ENCODE peak calls at places on chromosomes 13 and 19, in seven cellular contexts. One of them, this sample, is unnamed.

GRCh38 chr13:94305463-94305862 is 174.0 kb downstream of the DCT start:
- DNase-seq in GM12892: no peak
- DNase-seq in HepG2: no peak
- DNase-seq in SK-N-SH: no peak
- DNase-seq in H1: no peak
- DNase-seq in K562: no peak
- DNase-seq in GM12878: no peak
- DNase-seq in this sample: no peak

GRCh38 chr19:17079710-17080440 is 4.3 kb downstream of the MYO9B start:
- DNase-seq in GM12892: peak
- DNase-seq in HepG2: peak
- DNase-seq in SK-N-SH: peak
- DNase-seq in H1: no peak
- DNase-seq in K562: no peak
- DNase-seq in GM12878: peak
- DNase-seq in this sample: peak

GRCh38 chr19:18915639-18916038 is 3.5 kb downstream of the COPE start:
- DNase-seq in GM12892: no peak
- DNase-seq in HepG2: peak
- DNase-seq in SK-N-SH: peak
- DNase-seq in H1: peak
- DNase-seq in K562: no peak
- DNase-seq in GM12878: no peak
- DNase-seq in this sample: no peak

GRCh38 chr13:77528834-77529500 is 6.5 kb upstream of the SCEL start:
- DNase-seq in GM12892: no peak
- DNase-seq in HepG2: no peak
- DNase-seq in SK-N-SH: no peak
- DNase-seq in H1: no peak
- DNase-seq in K562: no peak
- DNase-seq in GM12878: no peak
- DNase-seq in this sample: no peak

GRCh38 chr19:41882568-41883462 is at the start of gene ARHGEF1:
- DNase-seq in GM12892: peak
- DNase-seq in HepG2: no peak
- DNase-seq in SK-N-SH: peak
- DNase-seq in H1: peak
- DNase-seq in K562: peak
- DNase-seq in GM12878: no peak
- DNase-seq in this sample: no peak

GRCh38 chr19:11657307-11657706 is 60.0 kb downstream of the ZNF627 start:
- DNase-seq in GM12892: no peak
- DNase-seq in HepG2: peak
- DNase-seq in SK-N-SH: no peak
- DNase-seq in H1: no peak
- DNase-seq in K562: no peak
- DNase-seq in GM12878: no peak
- DNase-seq in this sample: no peak

GRCh38 chr13:53276265-53276664 is 247.7 kb downstream of the OLFM4 start:
- DNase-seq in GM12892: no peak
- DNase-seq in HepG2: no peak
- DNase-seq in SK-N-SH: no peak
- DNase-seq in H1: no peak
- DNase-seq in K562: no peak
- DNase-seq in GM12878: no peak
- DNase-seq in this sample: no peak

GRCh38 chr19:18507727-18508440 is 14.0 kb downstream of the ELL start:
- DNase-seq in GM12892: no peak
- DNase-seq in HepG2: peak
- DNase-seq in SK-N-SH: no peak
- DNase-seq in H1: no peak
- DNase-seq in K562: no peak
- DNase-seq in GM12878: no peak
- DNase-seq in this sample: no peak

GRCh38 chr13:46531953-46532352 is 21.0 kb upstream of the LRCH1 start:
- DNase-seq in GM12892: no peak
- DNase-seq in HepG2: no peak
- DNase-seq in SK-N-SH: no peak
- DNase-seq in H1: no peak
- DNase-seq in K562: no peak
- DNase-seq in GM12878: no peak
- DNase-seq in this sample: no peak

GRCh38 chr13:32731576-32731975 is 145.3 kb downstream of the PDS5B start:
- DNase-seq in GM12892: no peak
- DNase-seq in HepG2: no peak
- DNase-seq in SK-N-SH: no peak
- DNase-seq in H1: no peak
- DNase-seq in K562: no peak
- DNase-seq in GM12878: no peak
- DNase-seq in this sample: no peak

GRCh38 chr13:99265823-99266426 is 7.7 kb upstream of the GPR18 start:
- DNase-seq in GM12892: no peak
- DNase-seq in HepG2: peak
- DNase-seq in SK-N-SH: peak
- DNase-seq in H1: no peak
- DNase-seq in K562: peak
- DNase-seq in GM12878: no peak
- DNase-seq in this sample: no peak

GRCh38 chr19:49413348-49413747 is 9.9 kb downstream of the PTH2 start:
- DNase-seq in GM12892: no peak
- DNase-seq in HepG2: no peak
- DNase-seq in SK-N-SH: peak
- DNase-seq in H1: no peak
- DNase-seq in K562: no peak
- DNase-seq in GM12878: no peak
- DNase-seq in this sample: no peak

GRCh38 chr13:41608111-41608510 is 150.8 kb downstream of the RGCC start:
- DNase-seq in GM12892: no peak
- DNase-seq in HepG2: no peak
- DNase-seq in SK-N-SH: peak
- DNase-seq in H1: no peak
- DNase-seq in K562: no peak
- DNase-seq in GM12878: no peak
- DNase-seq in this sample: no peak

GRCh38 chr13:107743983-107744382 is 471.4 kb downstream of the LIG4 start:
- DNase-seq in GM12892: no peak
- DNase-seq in HepG2: no peak
- DNase-seq in SK-N-SH: no peak
- DNase-seq in H1: no peak
- DNase-seq in K562: no peak
- DNase-seq in GM12878: no peak
- DNase-seq in this sample: no peak

GRCh38 chr13:96821381-96821780 is 172.9 kb downstream of the OXGR1 start:
- DNase-seq in GM12892: no peak
- DNase-seq in HepG2: no peak
- DNase-seq in SK-N-SH: no peak
- DNase-seq in H1: no peak
- DNase-seq in K562: no peak
- DNase-seq in GM12878: no peak
- DNase-seq in this sample: no peak

GRCh38 chr13:76027131-76027530 is 391.0 kb downstream of the LMO7 start:
- DNase-seq in GM12892: no peak
- DNase-seq in HepG2: no peak
- DNase-seq in SK-N-SH: no peak
- DNase-seq in H1: no peak
- DNase-seq in K562: no peak
- DNase-seq in GM12878: no peak
- DNase-seq in this sample: no peak

GRCh38 chr19:10126213-10126639 is 6.5 kb upstream of the EIF3G start:
- DNase-seq in GM12892: no peak
- DNase-seq in HepG2: no peak
- DNase-seq in SK-N-SH: no peak
- DNase-seq in H1: no peak
- DNase-seq in K562: no peak
- DNase-seq in GM12878: no peak
- DNase-seq in this sample: no peak

GRCh38 chr19:56597696-56598095 is 2.6 kb downstream of the ZNF71 start:
- DNase-seq in GM12892: no peak
- DNase-seq in HepG2: no peak
- DNase-seq in SK-N-SH: no peak
- DNase-seq in H1: no peak
- DNase-seq in K562: no peak
- DNase-seq in GM12878: no peak
- DNase-seq in this sample: no peak

GRCh38 chr13:20301391-20302071 is 69.4 kb upstream of the GJB6 start:
- DNase-seq in GM12892: no peak
- DNase-seq in HepG2: no peak
- DNase-seq in SK-N-SH: no peak
- DNase-seq in H1: peak
- DNase-seq in K562: no peak
- DNase-seq in GM12878: no peak
- DNase-seq in this sample: no peak
- TF ChIP-seq TAF1 in GM12892: no peak
- TF ChIP-seq TAF1 in HepG2: no peak
- TF ChIP-seq TAF1 in SK-N-SH: no peak
- TF ChIP-seq TAF1 in H1: peak
- TF ChIP-seq TAF1 in K562: no peak
- TF ChIP-seq TAF1 in GM12878: no peak
- TF ChIP-seq TAF1 in this sample: no peak

DNA sequence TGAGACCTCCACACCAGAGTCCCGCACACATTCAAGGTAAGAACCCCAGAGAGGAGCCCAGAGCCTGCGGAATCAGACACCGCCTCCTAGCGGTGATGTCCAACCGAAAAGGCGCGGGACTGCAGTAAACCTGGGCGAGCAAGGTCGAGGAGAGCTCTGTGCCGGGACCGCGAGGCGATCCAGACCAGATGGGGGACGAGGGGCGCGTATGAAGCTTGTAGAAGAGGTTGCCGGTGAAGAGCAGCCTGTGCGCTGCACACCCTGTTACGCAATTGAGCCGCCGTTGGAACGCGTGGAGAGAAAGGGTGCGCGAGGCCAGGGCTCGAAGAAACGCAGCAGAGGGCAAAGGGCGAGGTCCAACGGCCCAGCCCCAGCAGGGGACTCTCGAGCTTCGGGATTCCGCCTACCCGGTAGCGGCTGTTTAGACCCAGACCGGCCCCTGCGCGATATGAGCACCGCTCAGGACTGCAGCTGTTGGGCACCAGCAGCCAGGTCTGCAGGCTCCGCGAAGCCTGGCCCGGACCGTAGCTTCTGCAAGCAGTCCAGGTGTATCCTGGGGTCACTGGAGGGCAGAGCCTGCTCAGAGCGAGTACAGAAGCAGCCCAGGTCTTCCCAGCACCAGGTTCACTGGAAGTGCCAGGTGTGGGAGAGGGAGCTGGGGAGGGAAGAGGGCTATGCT is 65.9 kb upstream of the ZNF599 start:
- DNase-seq in GM12892: no peak
- DNase-seq in HepG2: peak
- DNase-seq in SK-N-SH: no peak
- DNase-seq in H1: peak
- DNase-seq in K562: no peak
- DNase-seq in GM12878: no peak
- DNase-seq in this sample: no peak
- TF ChIP-seq TAF1 in GM12892: no peak
- TF ChIP-seq TAF1 in HepG2: no peak
- TF ChIP-seq TAF1 in SK-N-SH: no peak
- TF ChIP-seq TAF1 in H1: no peak
- TF ChIP-seq TAF1 in K562: no peak
- TF ChIP-seq TAF1 in GM12878: no peak
- TF ChIP-seq TAF1 in this sample: no peak

GRCh38 chr13:36431204-36432105 is 840 bp upstream of the CCNA1 start:
- DNase-seq in GM12892: peak
- DNase-seq in HepG2: no peak
- DNase-seq in SK-N-SH: no peak
- DNase-seq in H1: no peak
- DNase-seq in K562: no peak
- DNase-seq in GM12878: no peak
- DNase-seq in this sample: no peak
- TF ChIP-seq TAF1 in GM12892: no peak
- TF ChIP-seq TAF1 in HepG2: no peak
- TF ChIP-seq TAF1 in SK-N-SH: no peak
- TF ChIP-seq TAF1 in H1: no peak
- TF ChIP-seq TAF1 in K562: no peak
- TF ChIP-seq TAF1 in GM12878: no peak
- TF ChIP-seq TAF1 in this sample: no peak

DNA sequence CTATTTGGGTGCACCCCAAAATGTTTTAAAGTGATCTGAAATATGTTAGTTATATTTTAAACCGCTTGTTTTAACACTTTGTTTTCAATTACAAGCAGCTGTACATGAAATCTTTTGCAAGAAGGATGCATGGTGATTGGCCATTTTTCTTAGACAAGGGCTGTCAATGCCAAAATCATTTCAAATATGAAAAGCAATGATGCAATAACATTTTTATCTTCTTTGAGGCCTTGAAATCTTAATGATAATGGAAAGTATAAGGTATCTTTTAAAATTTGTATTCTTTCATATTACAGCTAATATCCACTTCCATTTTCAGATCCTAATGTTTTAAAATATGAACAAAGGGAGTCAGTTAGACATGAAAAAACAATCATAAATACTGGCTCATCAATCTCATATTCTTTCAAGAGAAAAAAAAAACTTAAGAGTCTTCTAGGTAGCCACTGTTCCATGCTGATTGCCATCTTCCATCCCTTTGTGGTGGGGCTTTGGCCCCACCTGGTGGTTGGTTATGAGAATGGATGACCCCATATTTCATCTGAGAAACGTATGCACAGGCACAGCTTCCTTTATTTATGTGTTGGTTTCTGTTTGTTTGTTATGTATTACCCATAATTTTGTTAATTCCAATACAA is 330.3 kb upstream of the MIR17HG start:
- DNase-seq in GM12892: peak
- DNase-seq in HepG2: no peak
- DNase-seq in SK-N-SH: peak
- DNase-seq in H1: peak
- DNase-seq in K562: peak
- DNase-seq in GM12878: peak
- DNase-seq in this sample: peak
- TF ChIP-seq TAF1 in GM12892: no peak
- TF ChIP-seq TAF1 in HepG2: no peak
- TF ChIP-seq TAF1 in SK-N-SH: no peak
- TF ChIP-seq TAF1 in H1: no peak
- TF ChIP-seq TAF1 in K562: no peak
- TF ChIP-seq TAF1 in GM12878: no peak
- TF ChIP-seq TAF1 in this sample: no peak

This sample was measured in GM12891.